ENCODE peak calls at places on chromosomes 12 and 14, in six cellular contexts. F is IMR-90, K is mesendoderm, W is ascending aorta, L is heart right ventricle, T is spleen. C is an unnamed sample. For H3K4me1, the result is how much of the 10 kb centered on the place peaks cover.

GRCh38 chr12:85441740-85442139 is 161.7 kb downstream of the ALX1 start:
- DNase-seq in F (peak), T (no peak), L (no peak), K (no peak), W (no peak), C (peak)

GRCh38 chr14:100304825-100305445 is 1.3 kb downstream of the SLC25A29 start:
- DNase-seq in F (peak), W (no peak), T (no peak), L (peak), K (peak), C (peak)

GRCh38 chr12:123113038-123113437 is 37.9 kb downstream of the PITPNM2 start:
- DNase-seq in T (no peak), F (no peak), L (no peak), K (no peak), W (no peak), C (no peak)

GRCh38 chr12:116465407-116465806 is 93.8 kb upstream of the MAP1LC3B2 start:
- DNase-seq in K (no peak), W (no peak), T (no peak), F (no peak), L (no peak), C (no peak)

GRCh38 chr14:32576088-32576795 is 247.1 kb downstream of the AKAP6 start:
- DNase-seq in W (no peak), L (no peak), K (peak), T (no peak), F (peak), C (peak)

GRCh38 chr12:49648722-49649032 is 25.3 kb downstream of the PRPF40B start:
- DNase-seq in F (no peak), W (no peak), T (peak), K (no peak), L (no peak), C (no peak)

GRCh38 chr14:51185180-51185579 is 54.9 kb upstream of the TMX1 start:
- DNase-seq in W (no peak), K (peak), T (no peak), F (no peak), L (no peak), C (no peak)

GRCh38 chr14:101006008-101006407 is 102.5 kb upstream of the RTL1 start:
- DNase-seq in T (peak), L (no peak), K (no peak), F (no peak), W (no peak), C (peak)

GRCh38 chr12:94372379-94372930 is 87.2 kb downstream of the CEP83 start:
- DNase-seq in L (no peak), F (no peak), W (no peak), K (no peak), T (no peak), C (no peak)

GRCh38 chr12:64186789-64187188 is 35.3 kb downstream of the KICS2 start:
- DNase-seq in T (no peak), W (no peak), L (no peak), K (no peak), F (peak), C (peak)

DNA sequence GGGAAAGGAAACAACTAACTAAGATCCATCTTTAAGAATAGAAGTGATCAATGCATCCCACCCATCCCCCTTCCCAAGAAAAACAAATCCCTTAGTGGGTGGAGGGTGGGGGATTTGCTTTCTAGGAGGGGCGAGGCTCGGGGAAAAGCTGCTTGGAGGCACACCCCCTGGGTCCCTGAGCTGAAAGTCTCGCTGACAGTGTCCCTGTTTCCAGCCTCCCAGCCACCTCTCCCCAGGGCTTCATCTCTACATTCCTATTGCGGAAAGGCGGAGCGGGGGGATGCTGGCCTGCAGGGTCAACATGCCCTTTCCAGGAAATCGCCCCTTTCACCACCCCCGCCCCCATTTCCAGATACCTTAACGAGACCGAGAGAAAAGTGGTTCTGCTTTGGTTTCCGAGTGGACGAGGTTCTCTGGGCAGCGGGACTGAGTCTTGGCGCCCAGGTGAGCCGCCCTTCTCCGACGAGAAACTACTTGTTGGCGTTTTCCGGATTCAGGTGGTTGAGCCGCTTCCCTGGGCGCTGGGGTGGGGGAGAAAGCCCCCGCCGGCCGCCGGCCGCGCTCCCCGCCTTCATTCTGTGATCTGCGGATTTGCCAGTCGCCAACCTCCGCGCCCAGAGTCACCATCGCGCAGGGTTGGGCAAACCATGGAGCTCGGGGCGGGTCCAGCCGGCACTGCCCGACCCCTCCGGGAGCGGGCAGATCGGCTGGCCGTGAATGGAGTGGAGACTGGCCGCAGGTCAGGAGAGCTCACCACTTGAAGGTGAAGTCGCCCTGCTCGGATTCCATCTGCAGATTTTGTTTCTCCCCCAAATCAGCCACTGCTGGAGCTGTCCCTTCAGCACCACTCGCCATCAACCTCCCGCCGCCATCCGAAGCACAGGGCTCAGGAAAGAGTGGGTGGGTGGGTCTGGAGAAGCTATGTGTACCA is 523 bp downstream of the KCNC2 start:
- DNase-seq in W (no peak), T (peak), L (no peak), K (peak), F (peak), C (peak)
- H3K4me3 ChIP-seq in W (peak), T (no peak), L (peak), K (no peak), F (no peak), C (peak)

GRCh38 chr12:103542078-103542477 is 45.0 kb upstream of the STAB2 start:
- DNase-seq in F (no peak), L (no peak), W (no peak), K (no peak), T (no peak), C (no peak)

GRCh38 chr12:103540319-103540718 is 44.6 kb upstream of the C12orf42 start:
- DNase-seq in F (no peak), W (no peak), L (no peak), T (no peak), K (no peak), C (no peak)

DNA sequence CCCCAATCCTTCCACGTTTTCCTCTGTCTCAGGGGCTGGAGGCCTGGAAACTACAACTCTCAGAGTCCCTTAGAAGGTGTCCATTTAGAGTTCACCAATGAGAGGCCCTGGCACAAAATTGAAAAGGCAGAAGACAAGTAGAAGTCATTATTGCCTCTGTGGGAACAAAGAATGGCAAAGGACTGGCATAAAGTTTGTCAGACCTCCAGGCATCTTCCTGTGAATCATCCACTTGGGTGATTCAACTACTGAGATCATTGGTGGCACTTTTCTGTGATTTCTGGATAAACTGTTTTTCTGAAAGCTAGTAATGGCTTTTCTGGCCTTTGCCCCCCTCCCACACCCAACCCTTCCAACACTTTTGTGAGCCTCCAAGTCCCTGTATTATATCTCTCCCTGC is 42.6 kb upstream of the C12orf42 start:
- DNase-seq in W (no peak), F (no peak), T (no peak), K (no peak), L (no peak), C (no peak)
- H3K4me1 ChIP-seq in W (under half), F (under half), T (under half), K (under half), L (under half), C (under half)

DNA sequence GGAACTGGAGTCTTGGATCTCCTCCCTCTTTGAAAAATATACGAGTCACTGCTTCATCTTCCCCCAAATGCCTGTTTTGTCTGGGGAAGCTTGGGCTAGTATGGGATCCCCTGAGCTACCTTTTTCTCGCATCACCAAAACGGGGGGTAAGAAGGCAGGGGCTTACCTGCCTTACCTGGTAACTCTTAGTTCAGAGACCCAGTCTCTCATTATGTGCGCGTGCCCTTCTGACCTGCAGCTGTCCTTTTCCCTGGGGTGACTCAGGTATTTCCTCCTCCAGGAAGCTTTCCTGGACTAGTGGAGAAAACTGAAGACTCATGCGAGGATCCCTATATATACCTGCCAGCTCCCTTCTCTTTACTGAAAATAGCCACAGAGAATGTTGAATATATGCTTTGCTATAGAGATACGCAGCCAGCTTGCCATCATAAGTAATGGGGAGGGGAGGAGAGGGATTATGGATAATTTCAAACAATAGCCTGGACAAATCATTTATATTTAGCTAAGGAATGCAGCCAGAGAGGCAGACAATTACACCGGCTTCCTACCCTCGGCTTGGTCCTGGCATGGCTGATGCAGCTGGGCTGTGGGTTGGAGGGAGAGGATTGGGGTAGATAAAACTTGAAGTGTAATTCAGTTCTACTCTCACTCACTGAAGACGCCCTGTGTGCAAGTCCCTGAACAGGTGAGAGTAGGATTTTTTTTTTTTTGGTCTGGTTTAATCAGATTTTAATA is 1.1 kb downstream of the TSPAN9 start:
- DNase-seq in T (no peak), F (no peak), L (no peak), W (no peak), K (peak), C (no peak)
- H3K4me3 ChIP-seq in T (peak), F (peak), L (peak), W (peak), K (peak), C (peak)

GRCh38 chr14:54489731-54490447 is 1.1 kb upstream of the GMFB start:
- DNase-seq in K (peak), W (no peak), T (no peak), F (no peak), L (no peak), C (no peak)
- H3K4me1 ChIP-seq in K (under half), W (under half), T (under half), F (under half), L (under half), C (under half)

DNA sequence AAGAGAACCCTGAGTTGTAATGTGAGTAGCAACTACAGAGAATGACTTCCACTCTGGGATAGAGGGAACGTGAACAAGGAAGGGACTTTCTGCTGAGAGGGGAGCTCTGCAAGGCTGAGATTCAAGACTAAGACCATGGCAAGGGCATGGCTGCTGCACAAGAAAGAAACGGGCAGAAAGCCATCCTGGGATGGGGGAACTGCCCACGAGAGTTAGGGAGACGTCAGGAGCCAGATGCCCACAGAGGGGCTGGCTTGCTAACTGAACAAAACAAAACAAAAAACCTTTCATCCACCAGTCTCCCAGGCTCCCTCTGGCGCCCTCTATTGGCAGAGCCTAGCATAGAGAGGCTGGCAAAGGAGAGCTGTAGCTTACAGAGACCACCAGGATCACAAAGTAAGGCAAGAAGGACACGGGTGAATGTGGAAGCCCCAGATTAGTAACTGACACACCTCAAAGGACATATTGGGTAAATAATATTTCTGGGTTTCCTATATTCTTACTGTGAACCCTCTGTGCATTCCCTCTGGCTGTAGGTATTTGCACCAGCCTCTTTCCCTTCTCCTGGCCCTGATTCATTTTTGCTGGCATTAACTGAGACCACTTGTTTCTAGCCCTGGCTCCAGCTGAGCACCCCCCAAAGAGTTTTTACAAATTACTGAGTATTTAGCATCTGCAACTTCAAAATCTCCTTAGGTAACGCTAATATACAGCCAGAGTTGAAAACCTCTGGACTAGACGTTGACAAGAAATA is 338.3 kb downstream of the EMP1 start:
- DNase-seq in F (peak), W (peak), K (peak), L (peak), T (peak), C (peak)
- H3K4me3 ChIP-seq in F (peak), W (peak), K (no peak), L (peak), T (no peak), C (peak)

GRCh38 chr14:74618078-74618952 is 6.3 kb upstream of the LTBP2 start:
- DNase-seq in L (no peak), W (peak), F (peak), K (peak), T (peak), C (peak)
- H3K4me1 ChIP-seq in L (half or more), W (half or more), F (under half), K (under half), T (under half), C (half or more)

DNA sequence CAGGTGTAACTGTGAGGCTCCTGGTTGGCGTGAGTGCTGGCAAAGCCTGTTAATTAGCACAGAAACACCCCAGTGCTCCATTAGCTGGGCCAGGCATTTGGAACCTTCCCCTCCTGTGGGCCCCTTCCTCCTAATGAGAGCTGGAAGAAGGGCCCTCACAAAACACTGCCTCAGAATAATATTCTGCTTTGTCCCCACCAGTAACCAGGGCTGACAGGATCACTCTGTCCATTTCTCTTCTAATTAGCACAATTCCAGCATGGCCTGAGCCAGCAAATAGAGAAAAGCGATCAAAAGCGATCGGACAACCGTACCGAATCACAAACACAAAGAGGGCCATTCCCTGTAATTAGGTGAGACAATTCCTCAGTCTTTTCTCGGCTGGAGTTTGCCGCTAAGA is 35.7 kb upstream of the VSX2 start:
- DNase-seq in F (no peak), T (no peak), L (no peak), W (no peak), K (no peak), C (no peak)
- H3K4me3 ChIP-seq in F (no peak), T (no peak), L (no peak), W (no peak), K (no peak), C (no peak)

GRCh38 chr12:53798575-53798974 is 46.8 kb upstream of the CISTR start:
- DNase-seq in L (no peak), K (no peak), T (no peak), F (no peak), W (no peak), C (peak)
- H3K4me1 ChIP-seq in L (under half), K (under half), T (under half), F (under half), W (under half), C (under half)